ENCODE peak calls at places on chromosome 12, in ten cellular contexts. S is hepatic stellate cell, Q is NCI-H1930, H is body of pancreas, T is activated gamma-delta T cell, A is Daoy, K is HT1080, U is non-pigmented ciliary epithelial cell, I is right lobe of liver, N is LoVo. E is an unnamed sample.

GRCh38 chr12:113097716-113098427 is 37.7 kb downstream of the RASAL1 start:
- DNase-seq in H (peak), N (no peak), K (peak), I (no peak), T (no peak), S (peak), U (no peak), A (no peak), Q (no peak), E (peak)

GRCh38 chr12:105862163-105862821 is 276.5 kb downstream of the NUAK1 start:
- DNase-seq in Q (no peak), S (no peak), N (no peak), U (no peak), K (peak), T (no peak), A (peak), H (no peak), I (no peak), E (no peak)

GRCh38 chr12:69475237-69475984 is 5.2 kb downstream of the FRS2 start:
- DNase-seq in I (no peak), U (no peak), N (no peak), A (peak), T (no peak), H (no peak), K (no peak), Q (no peak), S (peak), E (no peak)

GRCh38 chr12:67921286-67921685 is 68.0 kb upstream of the IFNG-AS1 start:
- DNase-seq in K (no peak), A (no peak), T (no peak), I (no peak), Q (no peak), S (no peak), N (no peak), H (no peak), U (no peak), E (no peak)

GRCh38 chr12:42086021-42086420 is 58.7 kb downstream of the GXYLT1 start:
- DNase-seq in K (no peak), U (peak), Q (no peak), A (no peak), T (no peak), H (no peak), N (no peak), S (no peak), I (no peak), E (no peak)

GRCh38 chr12:13049816-13050215 is 5.6 kb downstream of the FAM234B start:
- DNase-seq in U (no peak), K (no peak), S (peak), N (no peak), I (no peak), Q (no peak), A (no peak), T (no peak), H (no peak), E (no peak)

GRCh38 chr12:75526655-75527511 is 15.5 kb upstream of the KRR1 start:
- DNase-seq in I (no peak), U (no peak), K (peak), Q (peak), H (no peak), T (no peak), A (peak), S (peak), N (peak), E (peak)

GRCh38 chr12:25054076-25054782 is 105.3 kb upstream of the BCAT1 start:
- DNase-seq in Q (no peak), U (peak), H (no peak), K (no peak), T (no peak), N (peak), S (no peak), I (no peak), A (no peak), E (no peak)

GRCh38 chr12:52850681-52851080 is 1.9 kb upstream of the KRT78 start:
- DNase-seq in K (no peak), T (no peak), A (no peak), I (no peak), U (no peak), H (no peak), N (no peak), Q (no peak), S (no peak), E (no peak)

GRCh38 chr12:34601689-34602088 is 579.4 kb downstream of the ALG10 start:
- DNase-seq in I (no peak), K (no peak), N (no peak), T (no peak), S (no peak), H (no peak), A (no peak), Q (no peak), U (no peak), E (no peak)

GRCh38 chr12:6539276-6540134 is 5.2 kb downstream of the GAPDH start:
- DNase-seq in N (no peak), Q (no peak), H (no peak), I (peak), K (peak), T (no peak), S (no peak), U (no peak), A (peak), E (no peak)

GRCh38 chr12:81205394-81205793 is 127.5 kb downstream of the ACSS3 start:
- DNase-seq in K (no peak), S (no peak), T (no peak), U (no peak), H (no peak), I (no peak), A (no peak), N (peak), Q (no peak), E (no peak)

GRCh38 chr12:41645624-41646023 is 457.5 kb downstream of the PDZRN4 start:
- DNase-seq in A (no peak), N (no peak), I (no peak), T (no peak), Q (no peak), U (no peak), H (no peak), K (no peak), S (no peak), E (no peak)

GRCh38 chr12:11823043-11823442 is 173.6 kb downstream of the ETV6 start:
- DNase-seq in A (peak), H (no peak), T (no peak), S (peak), N (peak), U (peak), Q (no peak), I (no peak), K (no peak), E (no peak)

GRCh38 chr12:132356686-132357622 is 27.6 kb upstream of the GALNT9 start:
- DNase-seq in U (peak), H (no peak), N (peak), S (peak), A (peak), T (no peak), K (peak), I (no peak), Q (no peak), E (peak)

GRCh38 chr12:130169924-130170323 is 7.7 kb downstream of the FZD10 start:
- DNase-seq in I (no peak), H (no peak), A (no peak), Q (no peak), K (no peak), S (no peak), N (no peak), T (no peak), U (no peak), E (no peak)

GRCh38 chr12:104519190-104519857 is 62.6 kb downstream of the CHST11 start:
- DNase-seq in T (no peak), Q (no peak), I (no peak), H (no peak), A (no peak), N (no peak), K (no peak), U (no peak), S (no peak), E (no peak)

GRCh38 chr12:79763748-79764452 is 73.1 kb upstream of the PAWR start:
- DNase-seq in N (no peak), S (no peak), A (no peak), U (no peak), Q (no peak), H (no peak), K (no peak), T (no peak), I (no peak), E (no peak)

GRCh38 chr12:4114986-4115385 is 158.6 kb upstream of the CCND2 start:
- DNase-seq in T (no peak), H (no peak), K (no peak), Q (no peak), A (no peak), U (no peak), I (no peak), N (no peak), S (no peak), E (no peak)

GRCh38 chr12:10012630-10013330 is 2.4 kb downstream of the CLEC12B start:
- DNase-seq in T (no peak), A (no peak), U (no peak), Q (no peak), I (no peak), S (no peak), N (no peak), K (no peak), H (no peak), E (peak)

GRCh38 chr12:51970904-51971646 is 19.6 kb downstream of the ACVR1B start:
- DNase-seq in A (peak), I (no peak), S (no peak), K (peak), N (no peak), Q (no peak), U (no peak), T (no peak), H (no peak), E (peak)